ENCODE peak calls at places on chromosomes 3 and 15, in ten cellular contexts. One of them, this sample, is unnamed.

GRCh38 chr3:129485681-129486056 is 42.8 kb upstream of the RHO start:
- DNase-seq in T-helper 1 cell: no peak
- DNase-seq in M059J: peak; percentile 100
- DNase-seq in T-helper 17 cell: no peak
- DNase-seq in central memory CD4-positive, alpha-beta T cell: no peak
- DNase-seq in HL-60: no peak
- DNase-seq in heart right ventricle: peak; percentile 73
- DNase-seq in lung: peak; percentile 82
- DNase-seq in GM23248: peak; percentile 99
- DNase-seq in stimulated activated CD8-positive, alpha-beta memory T cell treated with anti-CD3 and anti-CD28 coated beads, Interleukin-12 subunit alpha, Interleukin-12 subunit beta, amount 100 ng/mL, for 4 hours: no peak
- DNase-seq in this sample: no peak

GRCh38 chr3:116280130-116280740 is 165.1 kb downstream of the LSAMP start:
- DNase-seq in T-helper 1 cell: no peak
- DNase-seq in M059J: no peak
- DNase-seq in T-helper 17 cell: no peak
- DNase-seq in central memory CD4-positive, alpha-beta T cell: no peak
- DNase-seq in HL-60: no peak
- DNase-seq in heart right ventricle: no peak
- DNase-seq in lung: no peak
- DNase-seq in GM23248: no peak
- DNase-seq in stimulated activated CD8-positive, alpha-beta memory T cell treated with anti-CD3 and anti-CD28 coated beads, Interleukin-12 subunit alpha, Interleukin-12 subunit beta, amount 100 ng/mL, for 4 hours: no peak
- DNase-seq in this sample: no peak

GRCh38 chr3:180802837-180803236 is 109.6 kb upstream of the FXR1 start:
- DNase-seq in T-helper 1 cell: no peak
- DNase-seq in M059J: peak; percentile 34
- DNase-seq in T-helper 17 cell: no peak
- DNase-seq in central memory CD4-positive, alpha-beta T cell: no peak
- DNase-seq in HL-60: no peak
- DNase-seq in heart right ventricle: no peak
- DNase-seq in lung: no peak
- DNase-seq in GM23248: peak; percentile 48
- DNase-seq in stimulated activated CD8-positive, alpha-beta memory T cell treated with anti-CD3 and anti-CD28 coated beads, Interleukin-12 subunit alpha, Interleukin-12 subunit beta, amount 100 ng/mL, for 4 hours: no peak
- DNase-seq in this sample: no peak

GRCh38 chr3:150765949-150766720 is 3.2 kb upstream of the SIAH2 start:
- DNase-seq in T-helper 1 cell: no peak
- DNase-seq in M059J: peak; percentile 90
- DNase-seq in T-helper 17 cell: no peak
- DNase-seq in central memory CD4-positive, alpha-beta T cell: no peak
- DNase-seq in HL-60: no peak
- DNase-seq in heart right ventricle: no peak
- DNase-seq in lung: no peak
- DNase-seq in GM23248: peak; percentile 62
- DNase-seq in stimulated activated CD8-positive, alpha-beta memory T cell treated with anti-CD3 and anti-CD28 coated beads, Interleukin-12 subunit alpha, Interleukin-12 subunit beta, amount 100 ng/mL, for 4 hours: no peak
- DNase-seq in this sample: no peak

GRCh38 chr3:45664558-45664957 is 24.6 kb upstream of the SACM1L start:
- DNase-seq in T-helper 1 cell: peak; percentile 60
- DNase-seq in M059J: no peak
- DNase-seq in T-helper 17 cell: peak; percentile 56
- DNase-seq in central memory CD4-positive, alpha-beta T cell: peak; percentile 74
- DNase-seq in HL-60: no peak
- DNase-seq in heart right ventricle: peak; percentile 27
- DNase-seq in lung: no peak
- DNase-seq in GM23248: no peak
- DNase-seq in stimulated activated CD8-positive, alpha-beta memory T cell treated with anti-CD3 and anti-CD28 coated beads, Interleukin-12 subunit alpha, Interleukin-12 subunit beta, amount 100 ng/mL, for 4 hours: peak; percentile 64
- DNase-seq in this sample: no peak

GRCh38 chr3:48086736-48087470 is 70.7 kb upstream of the MAP4 start:
- DNase-seq in T-helper 1 cell: no peak
- DNase-seq in M059J: peak; percentile 80
- DNase-seq in T-helper 17 cell: no peak
- DNase-seq in central memory CD4-positive, alpha-beta T cell: no peak
- DNase-seq in HL-60: no peak
- DNase-seq in heart right ventricle: no peak
- DNase-seq in lung: no peak
- DNase-seq in GM23248: peak; percentile 69
- DNase-seq in stimulated activated CD8-positive, alpha-beta memory T cell treated with anti-CD3 and anti-CD28 coated beads, Interleukin-12 subunit alpha, Interleukin-12 subunit beta, amount 100 ng/mL, for 4 hours: no peak
- DNase-seq in this sample: no peak

GRCh38 chr3:134877788-134878187 is 82.7 kb downstream of the EPHB1 start:
- DNase-seq in T-helper 1 cell: no peak
- DNase-seq in M059J: peak; percentile 48
- DNase-seq in T-helper 17 cell: no peak
- DNase-seq in central memory CD4-positive, alpha-beta T cell: no peak
- DNase-seq in HL-60: no peak
- DNase-seq in heart right ventricle: no peak
- DNase-seq in lung: no peak
- DNase-seq in GM23248: no peak
- DNase-seq in stimulated activated CD8-positive, alpha-beta memory T cell treated with anti-CD3 and anti-CD28 coated beads, Interleukin-12 subunit alpha, Interleukin-12 subunit beta, amount 100 ng/mL, for 4 hours: no peak
- DNase-seq in this sample: no peak

GRCh38 chr3:101898752-101899169 is 49.4 kb downstream of the NFKBIZ start:
- DNase-seq in T-helper 1 cell: no peak
- DNase-seq in M059J: no peak
- DNase-seq in T-helper 17 cell: no peak
- DNase-seq in central memory CD4-positive, alpha-beta T cell: no peak
- DNase-seq in HL-60: peak; percentile 2
- DNase-seq in heart right ventricle: no peak
- DNase-seq in lung: no peak
- DNase-seq in GM23248: no peak
- DNase-seq in stimulated activated CD8-positive, alpha-beta memory T cell treated with anti-CD3 and anti-CD28 coated beads, Interleukin-12 subunit alpha, Interleukin-12 subunit beta, amount 100 ng/mL, for 4 hours: no peak
- DNase-seq in this sample: peak; percentile 70

GRCh38 chr3:123871946-123872345 is 12.2 kb downstream of the MYLK start:
- DNase-seq in T-helper 1 cell: no peak
- DNase-seq in M059J: peak; percentile 96
- DNase-seq in T-helper 17 cell: no peak
- DNase-seq in central memory CD4-positive, alpha-beta T cell: no peak
- DNase-seq in HL-60: no peak
- DNase-seq in heart right ventricle: no peak
- DNase-seq in lung: no peak
- DNase-seq in GM23248: no peak
- DNase-seq in stimulated activated CD8-positive, alpha-beta memory T cell treated with anti-CD3 and anti-CD28 coated beads, Interleukin-12 subunit alpha, Interleukin-12 subunit beta, amount 100 ng/mL, for 4 hours: no peak
- DNase-seq in this sample: no peak

GRCh38 chr3:141383555-141384129 is 15.3 kb downstream of the ZBTB38 start:
- DNase-seq in T-helper 1 cell: no peak
- DNase-seq in M059J: no peak
- DNase-seq in T-helper 17 cell: no peak
- DNase-seq in central memory CD4-positive, alpha-beta T cell: no peak
- DNase-seq in HL-60: no peak
- DNase-seq in heart right ventricle: no peak
- DNase-seq in lung: no peak
- DNase-seq in GM23248: peak; percentile 79
- DNase-seq in stimulated activated CD8-positive, alpha-beta memory T cell treated with anti-CD3 and anti-CD28 coated beads, Interleukin-12 subunit alpha, Interleukin-12 subunit beta, amount 100 ng/mL, for 4 hours: no peak
- DNase-seq in this sample: no peak

GRCh38 chr3:160792445-160793039 is 36.5 kb downstream of the PPM1L start:
- DNase-seq in T-helper 1 cell: no peak
- DNase-seq in M059J: no peak
- DNase-seq in T-helper 17 cell: no peak
- DNase-seq in central memory CD4-positive, alpha-beta T cell: no peak
- DNase-seq in HL-60: no peak
- DNase-seq in heart right ventricle: no peak
- DNase-seq in lung: no peak
- DNase-seq in GM23248: no peak
- DNase-seq in stimulated activated CD8-positive, alpha-beta memory T cell treated with anti-CD3 and anti-CD28 coated beads, Interleukin-12 subunit alpha, Interleukin-12 subunit beta, amount 100 ng/mL, for 4 hours: no peak
- DNase-seq in this sample: no peak

GRCh38 chr3:28278918-28279317 is 37.5 kb downstream of the CMC1 start:
- DNase-seq in T-helper 1 cell: no peak
- DNase-seq in M059J: no peak
- DNase-seq in T-helper 17 cell: no peak
- DNase-seq in central memory CD4-positive, alpha-beta T cell: no peak
- DNase-seq in HL-60: no peak
- DNase-seq in heart right ventricle: no peak
- DNase-seq in lung: no peak
- DNase-seq in GM23248: no peak
- DNase-seq in stimulated activated CD8-positive, alpha-beta memory T cell treated with anti-CD3 and anti-CD28 coated beads, Interleukin-12 subunit alpha, Interleukin-12 subunit beta, amount 100 ng/mL, for 4 hours: no peak
- DNase-seq in this sample: no peak

GRCh38 chr3:165336786-165337185 is 140.6 kb upstream of the SLITRK3 start:
- DNase-seq in T-helper 1 cell: no peak
- DNase-seq in M059J: peak; percentile 50
- DNase-seq in T-helper 17 cell: no peak
- DNase-seq in central memory CD4-positive, alpha-beta T cell: no peak
- DNase-seq in HL-60: no peak
- DNase-seq in heart right ventricle: no peak
- DNase-seq in lung: no peak
- DNase-seq in GM23248: no peak
- DNase-seq in stimulated activated CD8-positive, alpha-beta memory T cell treated with anti-CD3 and anti-CD28 coated beads, Interleukin-12 subunit alpha, Interleukin-12 subunit beta, amount 100 ng/mL, for 4 hours: no peak
- DNase-seq in this sample: no peak

GRCh38 chr15:49863431-49864205 is 242.8 kb downstream of the DTWD1 start:
- DNase-seq in T-helper 1 cell: no peak
- DNase-seq in M059J: peak; percentile 75
- DNase-seq in T-helper 17 cell: no peak
- DNase-seq in central memory CD4-positive, alpha-beta T cell: no peak
- DNase-seq in HL-60: no peak
- DNase-seq in heart right ventricle: no peak
- DNase-seq in lung: no peak
- DNase-seq in GM23248: peak; percentile 90
- DNase-seq in stimulated activated CD8-positive, alpha-beta memory T cell treated with anti-CD3 and anti-CD28 coated beads, Interleukin-12 subunit alpha, Interleukin-12 subunit beta, amount 100 ng/mL, for 4 hours: no peak
- DNase-seq in this sample: no peak

GRCh38 chr3:134317106-134317947 is 56.9 kb downstream of the AMOTL2 start:
- DNase-seq in T-helper 1 cell: no peak
- DNase-seq in M059J: peak; percentile 94
- DNase-seq in T-helper 17 cell: no peak
- DNase-seq in central memory CD4-positive, alpha-beta T cell: no peak
- DNase-seq in HL-60: no peak
- DNase-seq in heart right ventricle: no peak
- DNase-seq in lung: no peak
- DNase-seq in GM23248: peak; percentile 70
- DNase-seq in stimulated activated CD8-positive, alpha-beta memory T cell treated with anti-CD3 and anti-CD28 coated beads, Interleukin-12 subunit alpha, Interleukin-12 subunit beta, amount 100 ng/mL, for 4 hours: no peak
- DNase-seq in this sample: no peak

GRCh38 chr3:87390821-87391220 is 114.4 kb upstream of the POU1F1 start:
- DNase-seq in T-helper 1 cell: no peak
- DNase-seq in M059J: no peak
- DNase-seq in T-helper 17 cell: no peak
- DNase-seq in central memory CD4-positive, alpha-beta T cell: no peak
- DNase-seq in HL-60: no peak
- DNase-seq in heart right ventricle: no peak
- DNase-seq in lung: no peak
- DNase-seq in GM23248: no peak
- DNase-seq in stimulated activated CD8-positive, alpha-beta memory T cell treated with anti-CD3 and anti-CD28 coated beads, Interleukin-12 subunit alpha, Interleukin-12 subunit beta, amount 100 ng/mL, for 4 hours: no peak
- DNase-seq in this sample: no peak

GRCh38 chr3:36444909-36445308 is 64.6 kb downstream of the STAC start:
- DNase-seq in T-helper 1 cell: no peak
- DNase-seq in M059J: peak; percentile 57
- DNase-seq in T-helper 17 cell: no peak
- DNase-seq in central memory CD4-positive, alpha-beta T cell: no peak
- DNase-seq in HL-60: no peak
- DNase-seq in heart right ventricle: no peak
- DNase-seq in lung: no peak
- DNase-seq in GM23248: peak; percentile 78
- DNase-seq in stimulated activated CD8-positive, alpha-beta memory T cell treated with anti-CD3 and anti-CD28 coated beads, Interleukin-12 subunit alpha, Interleukin-12 subunit beta, amount 100 ng/mL, for 4 hours: no peak
- DNase-seq in this sample: no peak

GRCh38 chr3:123447416-123447748 is 1.5 kb downstream of the ADCY5 start:
- DNase-seq in T-helper 1 cell: no peak
- DNase-seq in M059J: no peak
- DNase-seq in T-helper 17 cell: no peak
- DNase-seq in central memory CD4-positive, alpha-beta T cell: no peak
- DNase-seq in HL-60: no peak
- DNase-seq in heart right ventricle: peak; percentile 37
- DNase-seq in lung: no peak
- DNase-seq in GM23248: no peak
- DNase-seq in stimulated activated CD8-positive, alpha-beta memory T cell treated with anti-CD3 and anti-CD28 coated beads, Interleukin-12 subunit alpha, Interleukin-12 subunit beta, amount 100 ng/mL, for 4 hours: no peak
- DNase-seq in this sample: no peak

GRCh38 chr15:97504031-97504430 is 456.5 kb upstream of the ARRDC4 start:
- DNase-seq in T-helper 1 cell: no peak
- DNase-seq in M059J: peak; percentile 15
- DNase-seq in T-helper 17 cell: no peak
- DNase-seq in central memory CD4-positive, alpha-beta T cell: no peak
- DNase-seq in HL-60: peak; percentile 68
- DNase-seq in heart right ventricle: no peak
- DNase-seq in lung: no peak
- DNase-seq in GM23248: no peak
- DNase-seq in stimulated activated CD8-positive, alpha-beta memory T cell treated with anti-CD3 and anti-CD28 coated beads, Interleukin-12 subunit alpha, Interleukin-12 subunit beta, amount 100 ng/mL, for 4 hours: no peak
- DNase-seq in this sample: peak; percentile 62

GRCh38 chr15:101393172-101393571 is 96.3 kb downstream of the PCSK6 start:
- DNase-seq in T-helper 1 cell: no peak
- DNase-seq in M059J: no peak
- DNase-seq in T-helper 17 cell: no peak
- DNase-seq in central memory CD4-positive, alpha-beta T cell: no peak
- DNase-seq in HL-60: no peak
- DNase-seq in heart right ventricle: no peak
- DNase-seq in lung: no peak
- DNase-seq in GM23248: no peak
- DNase-seq in stimulated activated CD8-positive, alpha-beta memory T cell treated with anti-CD3 and anti-CD28 coated beads, Interleukin-12 subunit alpha, Interleukin-12 subunit beta, amount 100 ng/mL, for 4 hours: no peak
- DNase-seq in this sample: no peak

GRCh38 chr3:38247366-38248035 is 18.1 kb upstream of the SLC22A13 start:
- DNase-seq in T-helper 1 cell: no peak
- DNase-seq in M059J: peak; percentile 86
- DNase-seq in T-helper 17 cell: no peak
- DNase-seq in central memory CD4-positive, alpha-beta T cell: no peak
- DNase-seq in HL-60: no peak
- DNase-seq in heart right ventricle: no peak
- DNase-seq in lung: no peak
- DNase-seq in GM23248: peak; percentile 94
- DNase-seq in stimulated activated CD8-positive, alpha-beta memory T cell treated with anti-CD3 and anti-CD28 coated beads, Interleukin-12 subunit alpha, Interleukin-12 subunit beta, amount 100 ng/mL, for 4 hours: no peak
- DNase-seq in this sample: no peak

GRCh38 chr3:182713743-182714517 is 79.4 kb upstream of the ATP11B start:
- DNase-seq in T-helper 1 cell: no peak
- DNase-seq in M059J: peak; percentile 70
- DNase-seq in T-helper 17 cell: no peak
- DNase-seq in central memory CD4-positive, alpha-beta T cell: peak; percentile 22
- DNase-seq in HL-60: peak; percentile 68
- DNase-seq in heart right ventricle: no peak
- DNase-seq in lung: no peak
- DNase-seq in GM23248: peak; percentile 80
- DNase-seq in stimulated activated CD8-positive, alpha-beta memory T cell treated with anti-CD3 and anti-CD28 coated beads, Interleukin-12 subunit alpha, Interleukin-12 subunit beta, amount 100 ng/mL, for 4 hours: no peak
- DNase-seq in this sample: no peak

GRCh38 chr3:122555275-122556071 is 8.6 kb downstream of the PARP9 start:
- DNase-seq in T-helper 1 cell: no peak
- DNase-seq in M059J: peak; percentile 66
- DNase-seq in T-helper 17 cell: no peak
- DNase-seq in central memory CD4-positive, alpha-beta T cell: no peak
- DNase-seq in HL-60: no peak
- DNase-seq in heart right ventricle: no peak
- DNase-seq in lung: no peak
- DNase-seq in GM23248: peak; percentile 32
- DNase-seq in stimulated activated CD8-positive, alpha-beta memory T cell treated with anti-CD3 and anti-CD28 coated beads, Interleukin-12 subunit alpha, Interleukin-12 subunit beta, amount 100 ng/mL, for 4 hours: no peak
- DNase-seq in this sample: no peak

GRCh38 chr3:99242271-99242670 is 340.8 kb upstream of the DCBLD2 start:
- DNase-seq in T-helper 1 cell: no peak
- DNase-seq in M059J: peak; percentile 65
- DNase-seq in T-helper 17 cell: no peak
- DNase-seq in central memory CD4-positive, alpha-beta T cell: no peak
- DNase-seq in HL-60: no peak
- DNase-seq in heart right ventricle: no peak
- DNase-seq in lung: no peak
- DNase-seq in GM23248: peak; percentile 63
- DNase-seq in stimulated activated CD8-positive, alpha-beta memory T cell treated with anti-CD3 and anti-CD28 coated beads, Interleukin-12 subunit alpha, Interleukin-12 subunit beta, amount 100 ng/mL, for 4 hours: no peak
- DNase-seq in this sample: no peak

GRCh38 chr3:10668077-10668476 is 148.0 kb upstream of the SLC6A11 start:
- DNase-seq in T-helper 1 cell: no peak
- DNase-seq in M059J: no peak
- DNase-seq in T-helper 17 cell: no peak
- DNase-seq in central memory CD4-positive, alpha-beta T cell: no peak
- DNase-seq in HL-60: no peak
- DNase-seq in heart right ventricle: no peak
- DNase-seq in lung: no peak
- DNase-seq in GM23248: no peak
- DNase-seq in stimulated activated CD8-positive, alpha-beta memory T cell treated with anti-CD3 and anti-CD28 coated beads, Interleukin-12 subunit alpha, Interleukin-12 subunit beta, amount 100 ng/mL, for 4 hours: no peak
- DNase-seq in this sample: no peak

GRCh38 chr3:142904639-142905441 is 16.0 kb upstream of the PCOLCE2 start:
- DNase-seq in T-helper 1 cell: no peak
- DNase-seq in M059J: peak; percentile 85
- DNase-seq in T-helper 17 cell: no peak
- DNase-seq in central memory CD4-positive, alpha-beta T cell: no peak
- DNase-seq in HL-60: peak; percentile 46
- DNase-seq in heart right ventricle: no peak
- DNase-seq in lung: no peak
- DNase-seq in GM23248: peak; percentile 79
- DNase-seq in stimulated activated CD8-positive, alpha-beta memory T cell treated with anti-CD3 and anti-CD28 coated beads, Interleukin-12 subunit alpha, Interleukin-12 subunit beta, amount 100 ng/mL, for 4 hours: no peak
- DNase-seq in this sample: no peak

GRCh38 chr15:84833447-84833846 is 16.3 kb downstream of the ALPK3 start:
- DNase-seq in T-helper 1 cell: no peak
- DNase-seq in M059J: peak; percentile 80
- DNase-seq in T-helper 17 cell: no peak
- DNase-seq in central memory CD4-positive, alpha-beta T cell: no peak
- DNase-seq in HL-60: no peak
- DNase-seq in heart right ventricle: no peak
- DNase-seq in lung: no peak
- DNase-seq in GM23248: peak; percentile 46
- DNase-seq in stimulated activated CD8-positive, alpha-beta memory T cell treated with anti-CD3 and anti-CD28 coated beads, Interleukin-12 subunit alpha, Interleukin-12 subunit beta, amount 100 ng/mL, for 4 hours: no peak
- DNase-seq in this sample: no peak

GRCh38 chr3:140917769-140918168 is 23.9 kb upstream of the SLC25A36 start:
- DNase-seq in T-helper 1 cell: no peak
- DNase-seq in M059J: no peak
- DNase-seq in T-helper 17 cell: no peak
- DNase-seq in central memory CD4-positive, alpha-beta T cell: no peak
- DNase-seq in HL-60: no peak
- DNase-seq in heart right ventricle: peak; percentile 40
- DNase-seq in lung: no peak
- DNase-seq in GM23248: no peak
- DNase-seq in stimulated activated CD8-positive, alpha-beta memory T cell treated with anti-CD3 and anti-CD28 coated beads, Interleukin-12 subunit alpha, Interleukin-12 subunit beta, amount 100 ng/mL, for 4 hours: no peak
- DNase-seq in this sample: no peak